ENCODE peak calls at places on chromosome 2, in six cellular contexts. X is transverse colon, Y is stomach, D is endothelial cell of umbilical vein, P is SK-N-SH, B is suprapubic skin. Q is an unnamed sample.

GRCh38 chr2:237743561-237744269 is 54.9 kb upstream of the RBM44 start:
- DNase-seq in P (no peak), Y (no peak), D (peak), X (no peak), B (no peak), Q (no peak)

GRCh38 chr2:25250331-25251031 is 82.1 kb upstream of the POMC start:
- DNase-seq in D (no peak), P (peak), X (no peak), Y (no peak), B (no peak), Q (no peak)

GRCh38 chr2:67626656-67627055 is 229.5 kb downstream of the ETAA1 start:
- DNase-seq in B (no peak), D (no peak), P (no peak), X (no peak), Y (no peak), Q (no peak)

GRCh38 chr2:97695744-97696143 is 17.6 kb upstream of the ZAP70 start:
- DNase-seq in X (no peak), B (no peak), Y (no peak), P (no peak), D (no peak), Q (no peak)

GRCh38 chr2:137049518-137049917 is 284.2 kb downstream of the THSD7B start:
- DNase-seq in X (no peak), B (no peak), Y (no peak), P (no peak), D (no peak), Q (no peak)

GRCh38 chr2:70960833-70961647 is 17.4 kb upstream of the ANKRD53 start:
- DNase-seq in X (no peak), Y (peak), D (no peak), B (peak), P (peak), Q (no peak)

GRCh38 chr2:72144746-72145657 is 2.7 kb downstream of the CYP26B1 start:
- DNase-seq in X (no peak), D (peak), Y (peak), B (peak), P (peak), Q (peak)

GRCh38 chr2:205188516-205189138 is 493.7 kb upstream of the NRP2 start:
- DNase-seq in B (peak), Y (no peak), X (peak), P (no peak), D (no peak), Q (peak)

GRCh38 chr2:236124182-236124581 is 44.0 kb downstream of the GBX2 start:
- DNase-seq in B (no peak), P (no peak), Y (no peak), X (no peak), D (no peak), Q (no peak)

DNA sequence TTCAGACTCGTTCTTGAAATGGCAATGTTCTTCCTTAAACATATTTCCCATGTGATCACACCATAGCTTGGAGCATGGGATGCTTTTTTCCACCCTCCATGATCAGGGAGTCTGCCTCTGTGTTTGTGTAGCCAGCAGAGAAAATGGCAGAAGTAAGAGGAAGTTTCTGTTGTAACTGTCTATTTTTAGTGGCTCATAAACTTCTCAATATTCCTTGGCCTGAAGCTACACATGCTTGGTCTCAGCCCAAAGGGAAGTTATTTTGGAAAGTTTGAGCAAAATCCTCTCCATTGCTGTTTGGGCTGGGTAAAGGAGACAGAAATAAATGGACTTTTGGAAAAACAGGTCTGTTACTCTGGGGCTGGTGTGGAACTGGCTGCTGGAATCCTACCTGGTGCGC is 33.4 kb upstream of the ITGA6 start:
- DNase-seq in B (no peak), X (no peak), D (no peak), P (no peak), Y (no peak), Q (no peak)
- TF ChIP-seq POLR2AphosphoS5 in B (no peak), X (no peak), D (no peak), P (no peak), Y (no peak), Q (no peak)

GRCh38 chr2:152499411-152499810 is 164.4 kb downstream of the FMNL2 start:
- DNase-seq in B (no peak), P (no peak), X (no peak), D (no peak), Y (no peak), Q (no peak)
- H3K27ac ChIP-seq in B (peak), P (peak), X (peak), D (no peak), Y (peak), Q (peak)

GRCh38 chr2:38601061-38601460 is 1.7 kb downstream of the HNRNPLL start:
- DNase-seq in P (no peak), X (no peak), B (no peak), D (no peak), Y (no peak), Q (no peak)

GRCh38 chr2:38600242-38600891 is 2.4 kb downstream of the HNRNPLL start:
- DNase-seq in X (peak), D (peak), P (peak), B (no peak), Y (no peak), Q (no peak)

GRCh38 chr2:38598200-38598990 is 4.3 kb downstream of the HNRNPLL start:
- DNase-seq in B (no peak), X (no peak), D (no peak), P (no peak), Y (no peak), Q (no peak)

GRCh38 chr2:38598991-38599295 is 3.8 kb downstream of the HNRNPLL start:
- DNase-seq in X (no peak), B (no peak), D (peak), Y (no peak), P (no peak), Q (no peak)

GRCh38 chr2:38599706-38600105 is 3.0 kb downstream of the HNRNPLL start:
- DNase-seq in D (no peak), P (no peak), Y (no peak), B (no peak), X (no peak), Q (no peak)
- TF ChIP-seq POLR2AphosphoS5 in D (no peak), P (no peak), Y (no peak), B (no peak), X (no peak), Q (no peak)

GRCh38 chr2:168490916-168491605 is 35.0 kb downstream of the CERS6 start:
- DNase-seq in Y (no peak), D (peak), X (no peak), P (no peak), B (no peak), Q (no peak)
- H3K27ac ChIP-seq in Y (peak), D (peak), X (peak), P (peak), B (no peak), Q (peak)

DNA sequence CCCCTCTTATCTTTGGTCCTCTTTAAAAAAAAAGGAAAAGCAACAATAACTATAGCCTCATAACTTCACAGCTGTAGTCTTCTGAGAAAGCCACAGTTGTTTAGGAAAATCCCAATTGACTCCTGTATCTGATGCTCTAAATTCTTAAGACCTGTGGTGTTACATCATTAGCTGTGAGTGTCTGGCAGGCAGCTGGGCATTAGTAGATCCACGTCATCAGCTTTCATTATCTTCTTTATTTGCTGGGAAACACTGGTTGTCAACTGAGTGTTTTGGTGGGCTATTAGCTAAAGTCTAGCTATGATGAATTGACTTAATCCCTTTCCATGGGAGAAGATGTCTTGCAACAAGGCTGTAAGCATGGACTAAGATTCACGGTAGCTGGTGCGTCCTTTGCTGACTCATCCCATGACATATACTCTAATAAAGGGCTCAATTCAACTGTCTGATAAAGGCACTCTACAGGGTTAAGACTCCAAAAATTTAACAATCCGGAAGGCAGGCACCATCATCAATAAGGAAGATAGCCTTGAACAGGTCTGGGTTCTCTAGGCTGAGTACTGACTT is 517.2 kb downstream of the PLCL1 start:
- DNase-seq in B (no peak), D (no peak), X (no peak), Y (no peak), P (no peak), Q (no peak)
- TF ChIP-seq POLR2AphosphoS5 in B (no peak), D (no peak), X (no peak), Y (no peak), P (no peak), Q (no peak)

GRCh38 chr2:19256239-19256638 is 102.2 kb downstream of the OSR1 start:
- DNase-seq in X (no peak), P (peak), B (no peak), Y (no peak), D (peak), Q (no peak)
- H3K27ac ChIP-seq in X (no peak), P (no peak), B (no peak), Y (no peak), D (no peak), Q (no peak)

GRCh38 chr2:100243671-100244030 is 78.7 kb downstream of the LONRF2 start:
- DNase-seq in B (no peak), P (no peak), D (no peak), Y (no peak), X (no peak), Q (no peak)

GRCh38 chr2:100244881-100245605 is 77.3 kb downstream of the LONRF2 start:
- DNase-seq in B (no peak), X (no peak), D (no peak), Y (no peak), P (no peak), Q (no peak)

GRCh38 chr2:100242416-100242815 is 79.9 kb downstream of the LONRF2 start:
- DNase-seq in B (no peak), D (no peak), Y (no peak), P (no peak), X (no peak), Q (no peak)

GRCh38 chr2:100241236-100241635 is 81.1 kb downstream of the LONRF2 start:
- DNase-seq in P (no peak), D (no peak), Y (no peak), B (no peak), X (no peak), Q (no peak)

GRCh38 chr2:100242891-100243670 is 79.2 kb downstream of the LONRF2 start:
- DNase-seq in Y (peak), X (peak), B (no peak), D (peak), P (peak), Q (peak)
- TF ChIP-seq POLR2AphosphoS5 in Y (no peak), X (no peak), B (no peak), D (no peak), P (no peak), Q (no peak)

GRCh38 chr2:85864654-85865053 is 24.1 kb downstream of the ST3GAL5 start:
- DNase-seq in P (no peak), Y (no peak), B (no peak), D (no peak), X (no peak), Q (no peak)

GRCh38 chr2:85858841-85859240 is 29.9 kb downstream of the ST3GAL5 start:
- DNase-seq in D (no peak), P (no peak), X (no peak), B (no peak), Y (no peak), Q (no peak)

GRCh38 chr2:85862426-85862825 is 26.4 kb downstream of the ST3GAL5 start:
- DNase-seq in X (no peak), D (no peak), Y (no peak), B (no peak), P (no peak), Q (no peak)

GRCh38 chr2:85861180-85861579 is 27.6 kb downstream of the ST3GAL5 start:
- DNase-seq in B (no peak), X (no peak), D (no peak), Y (no peak), P (no peak), Q (no peak)

GRCh38 chr2:85861650-85862049 is 27.1 kb downstream of the ST3GAL5 start:
- DNase-seq in Y (no peak), B (no peak), P (no peak), X (no peak), D (no peak), Q (no peak)
- H3K27ac ChIP-seq in Y (no peak), B (no peak), P (no peak), X (no peak), D (peak), Q (no peak)

GRCh38 chr2:171878481-171878993 is 15.5 kb downstream of the SLC25A12 start:
- DNase-seq in Y (peak), X (no peak), D (peak), P (no peak), B (no peak), Q (no peak)
- TF ChIP-seq POLR2AphosphoS5 in Y (no peak), X (no peak), D (no peak), P (no peak), B (no peak), Q (no peak)

DNA sequence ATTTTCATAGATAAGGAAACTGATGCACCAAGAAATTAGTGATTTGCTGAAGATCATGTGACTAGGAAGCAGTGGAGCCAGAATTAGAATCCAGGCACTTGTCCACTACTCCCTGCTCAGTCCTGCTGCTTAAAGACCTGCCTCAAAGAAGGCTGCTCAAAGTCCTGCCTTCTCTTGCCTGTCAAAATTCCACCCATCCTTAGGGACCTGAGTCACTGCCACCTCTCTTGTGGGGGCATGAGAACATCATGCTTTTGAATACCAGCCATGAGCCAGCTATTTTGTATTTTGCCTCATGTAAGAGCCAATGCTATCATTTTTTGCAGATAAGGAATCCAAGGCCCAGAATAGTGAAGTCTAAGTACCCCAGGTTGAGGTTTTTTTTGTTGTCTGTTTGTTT is 47.1 kb downstream of the DDX1 start:
- DNase-seq in B (no peak), D (no peak), Y (no peak), P (no peak), X (no peak), Q (no peak)
- H3K27ac ChIP-seq in B (no peak), D (no peak), Y (no peak), P (no peak), X (no peak), Q (no peak)

Q was measured in sigmoid colon.